ENCODE peak calls at places on chromosomes 3 and 15, in nine cellular contexts. P, S, C, R, O, K, A, J and M are unnamed samples.

GRCh38 chr3:122946185-122946584 is 81.4 kb downstream of the SEMA5B start:
- DNase-seq in P (no peak), S (no peak), C (no peak), R (no peak), O (no peak), K (no peak), A (no peak), J (no peak), M (no peak)

GRCh38 chr3:13301295-13301987 is 118.7 kb downstream of the NUP210 start:
- DNase-seq in P (no peak), S (peak), C (no peak), R (no peak), O (no peak), K (no peak), A (peak), J (no peak), M (no peak)

GRCh38 chr15:36469567-36469966 is 109.9 kb upstream of the CDIN1 start:
- DNase-seq in P (no peak), S (no peak), C (no peak), R (no peak), O (no peak), K (no peak), A (no peak), J (no peak), M (no peak)

GRCh38 chr3:101807884-101808283 is 28.9 kb downstream of the NXPE3 start:
- DNase-seq in P (no peak), S (no peak), C (no peak), R (no peak), O (no peak), K (no peak), A (no peak), J (no peak), M (no peak)

GRCh38 chr3:53320697-53321096 is 26.6 kb downstream of the DCP1A start:
- DNase-seq in P (no peak), S (no peak), C (no peak), R (no peak), O (no peak), K (no peak), A (no peak), J (no peak), M (no peak)

GRCh38 chr15:57301307-57301706 is 75.0 kb upstream of the CGNL1 start:
- DNase-seq in P (no peak), S (no peak), C (no peak), R (peak), O (no peak), K (no peak), A (no peak), J (no peak), M (no peak)

GRCh38 chr3:56782900-56783299 is 18.8 kb downstream of the ARHGEF3 start:
- DNase-seq in P (no peak), S (no peak), C (no peak), R (no peak), O (no peak), K (no peak), A (no peak), J (no peak), M (no peak)

GRCh38 chr3:194369522-194370279 is at the start of gene LRRC15:
- DNase-seq in P (no peak), S (peak), C (peak), R (no peak), O (peak), K (no peak), A (peak), J (no peak), M (no peak)

DNA sequence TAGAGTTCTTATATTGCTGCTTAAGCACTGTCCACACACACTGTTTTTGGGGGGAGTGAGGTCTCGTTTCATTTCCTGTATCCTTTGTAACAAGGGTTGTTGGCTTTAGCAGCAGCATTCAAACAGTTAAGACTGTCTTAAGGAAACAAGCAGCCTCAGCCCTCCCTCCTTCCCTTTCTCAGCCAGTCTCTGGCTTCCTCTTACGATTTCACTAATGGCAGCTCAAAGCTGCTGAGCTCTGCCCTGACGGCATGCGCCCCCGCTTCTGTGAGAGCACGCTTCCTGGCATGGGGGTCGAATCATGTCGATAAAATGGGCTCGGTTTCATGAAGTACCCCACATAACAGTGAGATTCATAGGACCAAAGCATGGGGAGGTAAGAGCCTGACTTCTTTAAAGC is 105.0 kb downstream of the KLHL25 start:
- DNase-seq in P (peak), S (no peak), C (peak), R (no peak), O (peak), K (no peak), A (no peak), J (no peak), M (no peak)
- TF ChIP-seq EP300 in P (no peak), S (no peak), C (no peak), R (no peak), O (no peak), K (peak), A (no peak), J (no peak), M (no peak)

DNA sequence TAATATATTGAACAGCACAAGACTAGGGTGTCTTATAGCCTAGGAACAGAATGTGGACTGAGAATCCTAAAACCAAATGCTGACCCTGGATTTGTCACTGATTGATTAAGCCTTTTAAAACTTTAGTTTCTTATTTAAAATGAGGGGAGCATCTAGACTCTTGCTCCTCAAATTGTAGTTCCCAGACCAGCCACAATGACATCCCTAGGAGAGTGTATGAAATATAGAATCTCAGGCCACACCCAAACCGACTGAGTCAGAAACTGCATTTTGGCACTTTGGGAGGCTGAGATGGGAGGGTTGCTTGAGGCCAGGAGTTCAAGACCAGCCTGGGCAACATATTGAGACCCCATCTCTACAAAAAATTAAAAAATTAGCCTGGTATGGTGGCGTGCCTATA is 287.8 kb upstream of the UMPS start:
- DNase-seq in P (no peak), S (peak), C (no peak), R (no peak), O (no peak), K (no peak), A (no peak), J (no peak), M (no peak)
- TF ChIP-seq POLR2A in P (no peak), S (no peak), C (no peak), R (no peak), O (no peak), K (no peak), A (no peak), J (no peak), M (no peak)

DNA sequence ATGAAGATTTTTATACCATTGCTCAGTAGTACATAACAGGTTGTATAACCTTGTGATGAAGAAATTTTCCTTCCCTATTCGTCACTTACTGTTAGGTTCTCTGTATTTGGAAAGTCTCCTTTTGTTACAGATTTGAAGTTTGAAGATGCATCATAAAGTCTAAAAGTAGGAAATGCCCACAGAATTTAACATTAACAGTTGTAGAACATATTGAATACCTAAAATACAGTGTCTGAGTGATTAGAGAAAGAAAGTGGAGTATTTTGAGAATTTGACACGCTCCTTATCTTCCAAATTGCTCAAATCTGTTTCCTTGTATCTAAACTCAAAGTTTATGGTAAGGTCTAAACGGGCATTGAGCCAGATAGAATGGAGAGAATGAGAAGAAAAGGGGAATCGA is 111.3 kb downstream of the MBNL1 start:
- DNase-seq in P (no peak), S (no peak), C (no peak), R (no peak), O (no peak), K (no peak), A (no peak), J (no peak), M (no peak)
- H3K27ac ChIP-seq in P (no peak), S (peak), C (peak), R (peak), O (peak), K (peak), A (no peak), J (peak), M (no peak)

GRCh38 chr3:162538466-162538865 is 1041.9 kb downstream of the OTOL1 start:
- DNase-seq in P (no peak), S (no peak), C (no peak), R (no peak), O (no peak), K (no peak), A (no peak), J (no peak), M (no peak)
- TF ChIP-seq EP300 in P (no peak), S (no peak), C (no peak), R (no peak), O (no peak), K (no peak), A (no peak), J (no peak), M (no peak)